ENCODE peak calls at places on chromosomes 5 and 9, in five cellular contexts. U, O, S, M and Q are unnamed samples.

GRCh38 chr5:95826949-95827595 is 4.5 kb upstream of the GLRX start:
- DNase-seq in U (no peak), O (no peak), S (no peak), M (no peak), Q (no peak)

GRCh38 chr9:16289639-16290038 is 580.8 kb downstream of the BNC2 start:
- DNase-seq in U (no peak), O (no peak), S (peak), M (no peak), Q (no peak)

GRCh38 chr5:74639538-74640449 is 734 bp downstream of the ENC1 start:
- DNase-seq in U (peak), O (no peak), S (no peak), M (peak), Q (no peak)

GRCh38 chr5:6713274-6714181 is at the start of gene TENT4A:
- DNase-seq in U (no peak), O (peak), S (no peak), M (peak), Q (no peak)

GRCh38 chr5:164119806-164120440 is 614.5 kb downstream of the MAT2B start:
- DNase-seq in U (no peak), O (no peak), S (no peak), M (no peak), Q (no peak)

GRCh38 chr9:4344946-4345345 is 45.1 kb upstream of the GLIS3 start:
- DNase-seq in U (no peak), O (no peak), S (no peak), M (no peak), Q (no peak)

GRCh38 chr5:124262443-124262842 is 484.0 kb downstream of the ZNF608 start:
- DNase-seq in U (no peak), O (no peak), S (no peak), M (no peak), Q (no peak)

GRCh38 chr5:31131381-31131811 is 62.1 kb upstream of the CDH6 start:
- DNase-seq in U (no peak), O (no peak), S (no peak), M (no peak), Q (no peak)

GRCh38 chr5:155929081-155929480 is 397.9 kb upstream of the SGCD start:
- DNase-seq in U (no peak), O (no peak), S (no peak), M (no peak), Q (no peak)

GRCh38 chr5:158234323-158235158 is 375.6 kb upstream of the CLINT1 start:
- DNase-seq in U (no peak), O (no peak), S (no peak), M (no peak), Q (no peak)

GRCh38 chr9:106400170-106400569 is 462.8 kb upstream of the ZNF462 start:
- DNase-seq in U (no peak), O (no peak), S (no peak), M (no peak), Q (no peak)

GRCh38 chr5:142748568-142749249 is 21.5 kb upstream of the ARHGAP26 start:
- DNase-seq in U (no peak), O (peak), S (no peak), M (peak), Q (no peak)

GRCh38 chr9:99341686-99342085 is 119.6 kb downstream of the SEC61B start:
- DNase-seq in U (no peak), O (no peak), S (no peak), M (no peak), Q (no peak)

GRCh38 chr5:149037819-149038218 is 25.0 kb downstream of the SH3TC2 start:
- DNase-seq in U (no peak), O (no peak), S (no peak), M (no peak), Q (no peak)

GRCh38 chr5:76960004-76960625 is 7.3 kb downstream of the CRHBP start:
- DNase-seq in U (no peak), O (no peak), S (no peak), M (no peak), Q (peak)

GRCh38 chr9:219670-220365 is 5.2 kb downstream of the DOCK8 start:
- DNase-seq in U (no peak), O (no peak), S (no peak), M (no peak), Q (no peak)

GRCh38 chr9:130058154-130058553 is 4.4 kb downstream of the GPR107 start:
- DNase-seq in U (no peak), O (peak), S (no peak), M (peak), Q (no peak)

GRCh38 chr9:130240410-130241197 is 25.0 kb upstream of the HMCN2 start:
- DNase-seq in U (no peak), O (peak), S (peak), M (peak), Q (no peak)

GRCh38 chr9:132586830-132587483 is 4.6 kb downstream of the BARHL1 start:
- DNase-seq in U (no peak), O (no peak), S (no peak), M (peak), Q (no peak)

GRCh38 chr5:105708442-105708841 is 1962.3 kb downstream of the EFNA5 start:
- DNase-seq in U (no peak), O (no peak), S (no peak), M (no peak), Q (no peak)

GRCh38 chr9:98491231-98491651 is 217.5 kb downstream of the GABBR2 start:
- DNase-seq in U (no peak), O (no peak), S (no peak), M (no peak), Q (no peak)

GRCh38 chr9:15244001-15244441 is 63.0 kb downstream of the TTC39B start:
- DNase-seq in U (no peak), O (no peak), S (no peak), M (no peak), Q (no peak)

GRCh38 chr9:135502873-135503321 is 2.4 kb downstream of the MRPS2 start:
- DNase-seq in U (no peak), O (peak), S (no peak), M (no peak), Q (no peak)

GRCh38 chr5:102715405-102715804 is 39.7 kb upstream of the PAM start:
- DNase-seq in U (no peak), O (no peak), S (no peak), M (no peak), Q (no peak)

GRCh38 chr9:135222991-135223760 is 135.7 kb downstream of the OLFM1 start:
- DNase-seq in U (no peak), O (no peak), S (no peak), M (no peak), Q (no peak)

GRCh38 chr5:93717162-93717561 is 24.2 kb downstream of the POU5F2 start:
- DNase-seq in U (no peak), O (no peak), S (no peak), M (no peak), Q (no peak)

GRCh38 chr9:35102465-35102768 is 514 bp downstream of the STOML2 start:
- DNase-seq in U (no peak), O (no peak), S (no peak), M (no peak), Q (no peak)

GRCh38 chr9:16030513-16031185 is 477.8 kb downstream of the CCDC171 start:
- DNase-seq in U (no peak), O (no peak), S (peak), M (no peak), Q (no peak)

GRCh38 chr5:141811287-141812155 is 66.7 kb downstream of the PCDH1 start:
- DNase-seq in U (peak), O (peak), S (no peak), M (peak), Q (peak)

GRCh38 chr5:122870219-122870856 is 24.9 kb downstream of the SNX24 start:
- DNase-seq in U (no peak), O (no peak), S (no peak), M (no peak), Q (no peak)

GRCh38 chr5:157524887-157525286 is 50.7 kb downstream of the ADAM19 start:
- DNase-seq in U (no peak), O (no peak), S (no peak), M (no peak), Q (no peak)

GRCh38 chr9:93261281-93261680 is 77.3 kb downstream of the WNK2 start:
- DNase-seq in U (no peak), O (peak), S (no peak), M (peak), Q (peak)

GRCh38 chr9:93263334-93264229 is 79.6 kb downstream of the WNK2 start:
- DNase-seq in U (no peak), O (peak), S (no peak), M (peak), Q (peak)

GRCh38 chr9:93264338-93265125 is 80.6 kb downstream of the WNK2 start:
- DNase-seq in U (peak), O (no peak), S (no peak), M (peak), Q (peak)

GRCh38 chr9:93261735-93262523 is 78.0 kb downstream of the WNK2 start:
- DNase-seq in U (no peak), O (peak), S (no peak), M (peak), Q (peak)

GRCh38 chr9:93262537-93263310 is 78.8 kb downstream of the WNK2 start:
- DNase-seq in U (no peak), O (peak), S (no peak), M (peak), Q (peak)
- TF ChIP-seq TAF1 in U (no peak), O (no peak), S (no peak), M (no peak), Q (no peak)

GRCh38 chr5:177022386-177023246 is at the start of gene ZNF346:
- DNase-seq in U (peak), O (peak), S (peak), M (peak), Q (peak)
- TF ChIP-seq TAF1 in U (peak), O (peak), S (peak), M (peak), Q (peak)

GRCh38 chr5:54176066-54176835 is 134.1 kb downstream of the ARL15 start:
- DNase-seq in U (no peak), O (no peak), S (no peak), M (no peak), Q (no peak)

GRCh38 chr5:54177058-54177457 is 133.3 kb downstream of the ARL15 start:
- DNase-seq in U (no peak), O (no peak), S (no peak), M (no peak), Q (no peak)

GRCh38 chr5:54173251-54173650 is 137.1 kb downstream of the ARL15 start:
- DNase-seq in U (no peak), O (no peak), S (no peak), M (no peak), Q (no peak)

GRCh38 chr5:54171645-54172384 is 138.6 kb downstream of the ARL15 start:
- DNase-seq in U (no peak), O (no peak), S (no peak), M (no peak), Q (no peak)
- TF ChIP-seq TAF1 in U (no peak), O (no peak), S (no peak), M (no peak), Q (no peak)

DNA sequence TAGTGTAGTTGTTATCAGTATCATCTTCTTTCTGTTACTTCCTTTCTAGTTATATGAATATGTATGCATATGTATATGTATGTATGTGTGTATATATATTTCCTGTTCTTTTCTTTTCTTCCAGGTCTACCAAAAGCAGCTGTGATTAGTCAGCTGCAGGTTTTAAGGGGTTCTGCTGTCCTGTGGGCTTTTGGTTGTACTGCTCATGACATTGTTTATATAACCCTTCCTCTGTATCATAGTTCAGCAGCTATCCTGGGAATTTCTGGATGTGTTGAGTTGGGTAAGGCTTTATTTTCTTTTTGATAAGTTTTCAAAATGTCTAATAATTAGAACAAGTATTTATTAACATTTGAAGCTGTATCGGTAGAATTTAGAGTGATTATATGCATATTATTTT is 23.2 kb downstream of the SLC27A6 start:
- DNase-seq in U (no peak), O (no peak), S (no peak), M (no peak), Q (no peak)
- TF ChIP-seq TAF1 in U (no peak), O (no peak), S (no peak), M (no peak), Q (no peak)

DNA sequence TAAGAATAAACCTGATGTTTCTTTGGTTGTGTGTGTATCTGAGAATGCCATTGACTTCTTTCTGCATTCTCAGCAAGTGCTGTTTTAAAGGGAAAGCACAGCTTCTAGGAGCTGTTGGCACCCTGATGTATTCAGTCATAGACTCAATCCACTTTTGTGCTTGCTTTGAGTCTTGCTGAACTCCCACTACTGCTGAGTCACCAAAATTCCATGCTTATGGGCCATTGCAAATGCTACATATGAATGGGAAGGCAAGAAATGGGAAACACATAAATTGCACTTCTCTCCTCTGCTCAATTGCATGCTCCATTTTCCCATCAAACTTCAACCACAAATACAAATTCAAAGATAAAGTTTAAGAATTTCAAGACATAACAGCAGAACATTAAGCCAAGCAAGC is 9.8 kb upstream of the FTMT start:
- DNase-seq in U (no peak), O (no peak), S (no peak), M (no peak), Q (no peak)
- TF ChIP-seq TAF1 in U (no peak), O (no peak), S (no peak), M (no peak), Q (no peak)

DNA sequence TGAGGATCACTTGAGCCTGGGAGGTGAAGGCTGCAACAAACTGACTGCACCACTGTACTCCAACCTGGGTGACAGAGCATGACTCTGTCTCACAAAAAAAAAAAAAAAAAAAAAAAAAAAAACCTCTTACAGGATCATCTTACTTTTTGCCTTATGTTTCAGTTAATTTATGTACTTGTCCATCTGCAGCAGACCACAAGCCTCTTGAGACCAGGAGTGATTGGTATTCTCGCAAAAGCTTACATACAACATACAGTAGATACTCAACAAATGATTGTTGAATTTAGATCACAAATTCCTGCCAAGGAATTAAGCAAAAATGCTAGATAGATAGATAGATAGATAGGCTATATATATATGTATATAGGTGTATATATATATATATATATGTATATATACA is 12.4 kb downstream of the CEMIP2 start:
- DNase-seq in U (no peak), O (no peak), S (no peak), M (no peak), Q (no peak)
- TF ChIP-seq TAF1 in U (no peak), O (no peak), S (no peak), M (no peak), Q (no peak)

GRCh38 chr9:126663661-126664072 is 49.9 kb downstream of the LMX1B start:
- DNase-seq in U (no peak), O (no peak), S (no peak), M (no peak), Q (no peak)
- TF ChIP-seq TAF1 in U (no peak), O (no peak), S (no peak), M (no peak), Q (no peak)

GRCh38 chr5:64074533-64074932 is 91.1 kb upstream of the RNF180 start:
- DNase-seq in U (no peak), O (peak), S (no peak), M (peak), Q (peak)
- TF ChIP-seq TAF1 in U (no peak), O (no peak), S (no peak), M (no peak), Q (no peak)